ENCODE peak calls at places on chromosomes 4 and X, in four cellular contexts. Z is HCT116, X is K562, E is SK-N-SH. U is an unnamed sample.
A peak's percentile ranks its signal among the peaks of the same experiment; 100 is the strongest.

GRCh38 chrX:76279007-76279406 is 106.1 kb downstream of the PBDC1 start:
- DNase-seq in Z (peak; percentile 22), X (peak; percentile 13), E (peak; percentile 47), U (peak; percentile 37)

GRCh38 chrX:141662781-141663180 is 35.8 kb downstream of the SPANXD start:
- DNase-seq in Z (no peak), X (no peak), E (no peak), U (no peak)

GRCh38 chr4:75973770-75974169 is 17.0 kb downstream of the SDAD1 start:
- DNase-seq in Z (no peak), X (no peak), E (no peak), U (no peak)

GRCh38 chr4:656651-657337 is 17.3 kb downstream of the ATP5ME start:
- DNase-seq in Z (no peak), X (no peak), E (peak; percentile 81), U (peak; percentile 38)

GRCh38 chrX:16461968-16462367 is 188.0 kb upstream of the S100G start:
- DNase-seq in Z (no peak), X (no peak), E (no peak), U (no peak)

GRCh38 chrX:154026136-154026806 is 6.6 kb upstream of the IRAK1 start:
- DNase-seq in Z (no peak), X (no peak), E (no peak), U (no peak)

GRCh38 chr4:86720508-86721068 is 126.5 kb downstream of the PTPN13 start:
- DNase-seq in Z (no peak), X (no peak), E (no peak), U (no peak)

GRCh38 chr4:77072195-77072753 is 3.5 kb downstream of the CCNI start:
- DNase-seq in Z (no peak), X (no peak), E (no peak), U (peak; percentile 2)

GRCh38 chr4:181479145-181479544 is 764.1 kb upstream of the TENM3 start:
- DNase-seq in Z (no peak), X (no peak), E (no peak), U (no peak)

GRCh38 chr4:655735-656151 is 18.3 kb downstream of the ATP5ME start:
- DNase-seq in Z (no peak), X (no peak), E (no peak), U (no peak)

GRCh38 chr4:1767058-1767769 is 25.9 kb upstream of the FGFR3 start:
- DNase-seq in Z (no peak), X (peak; percentile 84), E (peak; percentile 86), U (no peak)

GRCh38 chr4:48341776-48342558 is 638 bp downstream of the SLAIN2 start:
- DNase-seq in Z (no peak), X (peak; percentile 43), E (peak; percentile 62), U (no peak)

GRCh38 chr4:117156806-117157205 is 71.4 kb upstream of the TRAM1L1 start:
- DNase-seq in Z (no peak), X (no peak), E (no peak), U (no peak)

GRCh38 chr4:26568446-26568994 is 15.4 kb upstream of the TBC1D19 start:
- DNase-seq in Z (peak; percentile 93), X (no peak), E (no peak), U (no peak)

GRCh38 chrX:144334577-144334976 is 450.7 kb downstream of the UBE2NL start:
- DNase-seq in Z (no peak), X (peak; percentile 5), E (peak; percentile 1), U (no peak)

GRCh38 chrX:103157511-103158316 is 57.2 kb upstream of the BEX4 start:
- DNase-seq in Z (no peak), X (peak; percentile 31), E (peak; percentile 46), U (peak; percentile 6)

GRCh38 chrX:22800806-22801205 is 199.0 kb upstream of the DDX53 start:
- DNase-seq in Z (no peak), X (no peak), E (no peak), U (no peak)

GRCh38 chr4:183448436-183448835 is 4.0 kb downstream of the CDKN2AIP start:
- DNase-seq in Z (no peak), X (no peak), E (no peak), U (no peak)
- TF ChIP-seq ELF1 in Z (no peak), X (no peak), E (no peak), U (no peak)

GRCh38 chr4:4456351-4456750 is 69.4 kb downstream of the NSG1 start:
- DNase-seq in Z (no peak), X (no peak), E (peak; percentile 24), U (peak; percentile 17)
- H3K4me2 ChIP-seq in Z (peak overlapping the region; percentile 7), X (no peak overlapping the region), E (no peak overlapping the region), U (no peak overlapping the region)

GRCh38 chr4:120692964-120693363 is 229.6 kb downstream of the PRDM5 start:
- DNase-seq in Z (peak; percentile 29), X (no peak), E (no peak), U (peak; percentile 38)
- TF ChIP-seq ELF1 in Z (no peak), X (no peak), E (no peak), U (no peak)

DNA sequence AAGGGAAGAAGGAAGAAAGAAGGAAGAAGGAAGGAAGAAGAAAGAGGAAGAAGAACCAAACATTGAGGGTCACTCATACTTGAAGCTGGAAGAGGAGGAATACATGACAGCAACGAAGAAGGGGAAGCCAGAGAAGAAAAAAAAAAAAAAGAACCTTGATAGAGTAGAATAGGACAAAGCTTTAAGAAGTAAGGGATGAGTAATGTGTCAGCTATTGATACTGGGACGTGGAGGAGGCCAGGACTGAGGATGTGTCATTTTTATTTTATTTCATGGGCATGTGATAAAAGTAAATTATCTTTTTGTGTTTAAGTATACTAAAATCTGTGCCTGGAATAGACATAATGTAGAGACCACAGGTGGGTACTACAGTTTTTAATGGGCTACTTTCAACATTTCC is 6.4 kb downstream of the EDA2R start:
- DNase-seq in Z (no peak), X (no peak), E (no peak), U (no peak)
- H3K4me2 ChIP-seq in Z (no peak overlapping the region), X (no peak overlapping the region), E (peak overlapping the region; percentile 77), U (no peak overlapping the region)

U was measured in HepG2.